ENCODE peak calls at places on chromosomes 13 and 19, in eight cellular contexts. S is Kasumi-1; G is substantia nigra; R is stimulated activated CD8-positive, alpha-beta memory T cell treated with anti-CD3 and anti-CD28 coated beads, Interleukin-4, amount 100 ng/mL, for 24 hours; B is activated CD8-positive, alpha-beta memory T cell treated with anti-CD3 and anti-CD28 coated beads for 1 hour; J is activated gamma-delta T cell treated with Interleukin-2 at 50 U/mL for 16 hours; C is stimulated activated naive CD8-positive, alpha-beta T cell treated with anti-CD3 and anti-CD28 coated beads, Interleukin-15, amount 100 ng/mL, for 72 hours; Z is ELF-1. D is an unnamed sample.

GRCh38 chr19:38049105-38049649 is 142.2 kb downstream of the SIPA1L3 start:
- DNase-seq in R (peak), G (no peak), Z (no peak), C (peak), B (peak), J (peak), S (peak), D (peak)

GRCh38 chr19:33434886-33435705 is 61.6 kb downstream of the CEBPG start:
- DNase-seq in G (no peak), Z (peak), C (no peak), B (no peak), S (no peak), J (no peak), R (no peak), D (no peak)

GRCh38 chr19:50415661-50416033 is 3.1 kb upstream of the SPIB start:
- DNase-seq in J (no peak), R (no peak), Z (no peak), G (no peak), C (no peak), S (peak), B (no peak), D (peak)

GRCh38 chr13:98978280-98978679 is 416 bp upstream of the DOCK9 start:
- DNase-seq in Z (no peak), G (no peak), R (no peak), S (no peak), C (no peak), B (no peak), J (no peak), D (no peak)

GRCh38 chr13:99258210-99258860 is at the start of gene GPR18:
- DNase-seq in B (no peak), R (no peak), S (no peak), C (no peak), J (peak), G (no peak), Z (no peak), D (peak)

GRCh38 chr19:850221-850978 is 1.7 kb upstream of the ELANE start:
- DNase-seq in C (no peak), R (no peak), B (no peak), Z (peak), S (peak), G (no peak), J (no peak), D (no peak)

GRCh38 chr19:42601811-42602443 is 7.2 kb upstream of the CEACAM8 start:
- DNase-seq in Z (peak), B (no peak), G (no peak), C (no peak), R (no peak), S (peak), J (no peak), D (no peak)

GRCh38 chr13:44969858-44970484 is 19.3 kb downstream of the NUFIP1 start:
- DNase-seq in C (no peak), R (no peak), B (no peak), G (no peak), J (no peak), S (peak), Z (peak), D (no peak)

GRCh38 chr19:17855333-17856152 is 4.2 kb upstream of the RPL18A start:
- DNase-seq in G (peak), R (peak), B (peak), S (peak), C (peak), J (peak), Z (peak), D (peak)

GRCh38 chr19:42443944-42444398 is 1.2 kb upstream of the CXCL17 start:
- DNase-seq in B (no peak), J (no peak), G (no peak), S (no peak), Z (no peak), C (no peak), R (no peak), D (no peak)

GRCh38 chr19:30202060-30202600 is 170.1 kb upstream of the ZNF536 start:
- DNase-seq in C (no peak), S (no peak), R (no peak), Z (no peak), G (no peak), J (no peak), B (no peak), D (no peak)

GRCh38 chr13:23980160-23980551 is 82.9 kb upstream of the C1QTNF9B start:
- DNase-seq in C (peak), R (peak), G (peak), J (peak), S (peak), B (peak), Z (peak), D (peak)

GRCh38 chr13:32211788-32212187 is 103.4 kb downstream of the ZAR1L start:
- DNase-seq in J (no peak), Z (no peak), C (no peak), G (no peak), S (no peak), B (no peak), R (no peak), D (no peak)

GRCh38 chr13:29589234-29589633 is 6.3 kb downstream of the SLC7A1 start:
- DNase-seq in S (no peak), C (no peak), J (no peak), B (no peak), Z (peak), R (no peak), G (no peak), D (no peak)

GRCh38 chr19:11012507-11012906 is 51.7 kb downstream of the SMARCA4 start:
- DNase-seq in G (no peak), C (no peak), J (no peak), Z (no peak), S (no peak), R (no peak), B (no peak), D (no peak)

GRCh38 chr13:26420282-26420960 is 137.1 kb upstream of the WASF3 start:
- DNase-seq in R (no peak), Z (no peak), G (no peak), B (no peak), C (no peak), S (no peak), J (no peak), D (no peak)

GRCh38 chr19:12834976-12835757 is 788 bp upstream of the RTBDN start:
- DNase-seq in B (no peak), Z (no peak), S (no peak), C (peak), G (no peak), J (no peak), R (no peak), D (no peak)

GRCh38 chr13:33353210-33353609 is 67.7 kb upstream of the STARD13 start:
- DNase-seq in R (no peak), Z (no peak), G (no peak), S (peak), B (no peak), J (no peak), C (no peak), D (no peak)

GRCh38 chr13:41268764-41269163 is 5.4 kb upstream of the MTRF1 start:
- DNase-seq in Z (peak), S (peak), G (no peak), J (no peak), C (no peak), R (no peak), B (no peak), D (no peak)

GRCh38 chr13:102097708-102098107 is 304.1 kb downstream of the FGF14 start:
- DNase-seq in J (no peak), S (no peak), R (no peak), Z (no peak), C (no peak), G (no peak), B (no peak), D (no peak)

GRCh38 chr19:56670961-56671612 is 470 bp downstream of the ZNF835 start:
- DNase-seq in R (no peak), C (no peak), S (no peak), B (no peak), Z (no peak), J (no peak), G (no peak), D (no peak)

GRCh38 chr13:110023729-110024645 is 237.6 kb upstream of the IRS2 start:
- DNase-seq in J (no peak), Z (no peak), C (no peak), G (no peak), R (no peak), B (no peak), S (no peak), D (no peak)

GRCh38 chr13:35566340-35566739 is 89.9 kb upstream of the MAB21L1 start:
- DNase-seq in Z (no peak), B (no peak), C (no peak), S (peak), R (no peak), G (no peak), J (no peak), D (no peak)

GRCh38 chr13:22114630-22115311 is 443.9 kb downstream of the FGF9 start:
- DNase-seq in R (no peak), G (no peak), B (no peak), J (peak), Z (no peak), C (peak), S (peak), D (peak)

GRCh38 chr19:13029893-13030292 is 34.6 kb downstream of the NFIX start:
- DNase-seq in G (peak), B (no peak), Z (no peak), R (no peak), J (no peak), C (no peak), S (peak), D (no peak)

GRCh38 chr13:77002590-77003190 is 10.8 kb downstream of the CLN5 start:
- DNase-seq in B (no peak), R (no peak), C (no peak), G (no peak), Z (no peak), J (no peak), S (peak), D (no peak)

GRCh38 chr13:73522937-73523336 is 464.1 kb downstream of the KLF5 start:
- DNase-seq in J (no peak), S (no peak), R (no peak), C (no peak), B (no peak), G (no peak), Z (no peak), D (no peak)

GRCh38 chr19:2342656-2343288 is 14.3 kb downstream of the SPPL2B start:
- DNase-seq in Z (no peak), J (no peak), C (no peak), G (no peak), B (no peak), R (no peak), S (no peak), D (no peak)

GRCh38 chr13:50320297-50320862 is 305.1 kb downstream of the KCNRG start:
- DNase-seq in C (no peak), Z (no peak), R (no peak), S (no peak), B (no peak), J (no peak), G (no peak), D (no peak)

GRCh38 chr13:62167650-62168172 is 752.1 kb upstream of the PCDH20 start:
- DNase-seq in J (no peak), S (no peak), R (no peak), G (no peak), Z (no peak), C (no peak), B (no peak), D (no peak)

GRCh38 chr13:95367309-95367843 is 66.1 kb upstream of the ABCC4 start:
- DNase-seq in Z (no peak), R (no peak), G (no peak), C (no peak), B (no peak), J (no peak), S (no peak), D (no peak)

GRCh38 chr19:3506384-3507340 is 551 bp downstream of the FZR1 start:
- DNase-seq in J (peak), S (peak), R (no peak), Z (no peak), G (no peak), C (peak), B (no peak), D (peak)

GRCh38 chr19:38650911-38651584 is 3.6 kb downstream of the ACTN4 start:
- DNase-seq in G (no peak), J (no peak), S (peak), R (no peak), B (no peak), Z (no peak), C (no peak), D (no peak)

GRCh38 chr19:17090501-17091074 is 15.0 kb downstream of the MYO9B start:
- DNase-seq in S (peak), C (peak), B (no peak), J (peak), G (no peak), R (no peak), Z (no peak), D (no peak)

GRCh38 chr19:19817357-19817756 is 4.2 kb downstream of the ZNF506 start:
- DNase-seq in J (peak), Z (no peak), C (peak), R (peak), G (no peak), S (no peak), B (peak), D (no peak)

GRCh38 chr19:20968092-20968491 is 45.0 kb downstream of the ZNF85 start:
- DNase-seq in S (no peak), J (no peak), B (no peak), R (no peak), Z (no peak), G (no peak), C (no peak), D (no peak)

GRCh38 chr13:40031031-40031430 is 375.6 kb downstream of the COG6 start:
- DNase-seq in B (no peak), S (no peak), Z (no peak), R (no peak), G (no peak), C (no peak), J (no peak), D (no peak)

GRCh38 chr19:7729211-7729610 is 2.7 kb downstream of the CLEC4G start:
- DNase-seq in R (no peak), S (no peak), G (no peak), B (no peak), Z (peak), J (no peak), C (no peak), D (no peak)

GRCh38 chr13:113109151-113110047 is 3.8 kb downstream of the F7 start:
- DNase-seq in B (no peak), R (no peak), G (no peak), Z (peak), S (no peak), C (no peak), J (no peak), D (no peak)